ENCODE peak calls at places on chromosomes 3 and 15, in nine cellular contexts. One of them, this sample, is unnamed.

GRCh38 chr15:80818996-80819395 is 39.8 kb downstream of the CEMIP start:
- DNase-seq in heart right ventricle: no peak
- DNase-seq in K562: no peak
- DNase-seq in CD4-positive, alpha-beta memory T cell: no peak
- DNase-seq in lower leg skin: no peak
- DNase-seq in endothelial cell of umbilical vein: no peak
- DNase-seq in GM23338: no peak
- DNase-seq in A549: no peak
- DNase-seq in fibroblast of villous mesenchyme: no peak
- DNase-seq in this sample: no peak

GRCh38 chr3:45473841-45474240 is 85.5 kb downstream of the LARS2 start:
- DNase-seq in fibroblast of villous mesenchyme: peak; percentile 84
- DNase-seq in K562: no peak
- DNase-seq in CD4-positive, alpha-beta memory T cell: no peak
- DNase-seq in lower leg skin: no peak
- DNase-seq in endothelial cell of umbilical vein: no peak
- DNase-seq in GM23338: no peak
- DNase-seq in heart right ventricle: no peak
- DNase-seq in A549: no peak
- DNase-seq in this sample: peak; percentile 82

GRCh38 chr3:141876381-141876890 is at the start of gene ATP1B3:
- DNase-seq in endothelial cell of umbilical vein: peak; percentile 76
- DNase-seq in A549: peak; percentile 82
- DNase-seq in GM23338: peak; percentile 81
- DNase-seq in lower leg skin: no peak
- DNase-seq in fibroblast of villous mesenchyme: peak; percentile 79
- DNase-seq in CD4-positive, alpha-beta memory T cell: peak; percentile 85
- DNase-seq in heart right ventricle: peak; percentile 89
- DNase-seq in K562: peak; percentile 90
- DNase-seq in this sample: peak; percentile 74

GRCh38 chr15:69807752-69808151 is 290.0 kb downstream of the TLE3 start:
- DNase-seq in A549: peak; percentile 22
- DNase-seq in K562: no peak
- DNase-seq in GM23338: no peak
- DNase-seq in heart right ventricle: peak; percentile 26
- DNase-seq in endothelial cell of umbilical vein: no peak
- DNase-seq in CD4-positive, alpha-beta memory T cell: no peak
- DNase-seq in lower leg skin: peak; percentile 56
- DNase-seq in fibroblast of villous mesenchyme: peak; percentile 67
- DNase-seq in this sample: no peak

GRCh38 chr3:13055634-13056033 is 17.6 kb downstream of the IQSEC1 start:
- DNase-seq in A549: no peak
- DNase-seq in CD4-positive, alpha-beta memory T cell: no peak
- DNase-seq in lower leg skin: no peak
- DNase-seq in GM23338: no peak
- DNase-seq in heart right ventricle: no peak
- DNase-seq in K562: no peak
- DNase-seq in endothelial cell of umbilical vein: no peak
- DNase-seq in fibroblast of villous mesenchyme: no peak
- DNase-seq in this sample: no peak

GRCh38 chr3:115819785-115820384 is 196.6 kb downstream of the GAP43 start:
- DNase-seq in CD4-positive, alpha-beta memory T cell: peak; percentile 64
- DNase-seq in lower leg skin: peak; percentile 75
- DNase-seq in K562: peak; percentile 71
- DNase-seq in fibroblast of villous mesenchyme: peak; percentile 82
- DNase-seq in endothelial cell of umbilical vein: peak; percentile 87
- DNase-seq in GM23338: peak; percentile 89
- DNase-seq in A549: peak; percentile 82
- DNase-seq in heart right ventricle: no peak
- DNase-seq in this sample: peak; percentile 95

GRCh38 chr15:61112231-61112630 is 116.9 kb downstream of the RORA start:
- DNase-seq in CD4-positive, alpha-beta memory T cell: no peak
- DNase-seq in heart right ventricle: no peak
- DNase-seq in endothelial cell of umbilical vein: no peak
- DNase-seq in GM23338: peak; percentile 73
- DNase-seq in lower leg skin: no peak
- DNase-seq in K562: no peak
- DNase-seq in A549: no peak
- DNase-seq in fibroblast of villous mesenchyme: no peak
- DNase-seq in this sample: no peak

GRCh38 chr3:127735767-127736693 is 63.3 kb downstream of the ABTB1 start:
- DNase-seq in GM23338: no peak
- DNase-seq in K562: no peak
- DNase-seq in A549: peak; percentile 24
- DNase-seq in CD4-positive, alpha-beta memory T cell: no peak
- DNase-seq in heart right ventricle: no peak
- DNase-seq in fibroblast of villous mesenchyme: peak; percentile 83
- DNase-seq in endothelial cell of umbilical vein: peak; percentile 59
- DNase-seq in lower leg skin: peak; percentile 47
- DNase-seq in this sample: peak; percentile 82

GRCh38 chr3:60017631-60018030 is 967.8 kb upstream of the CFAP20DC start:
- DNase-seq in A549: no peak
- DNase-seq in lower leg skin: no peak
- DNase-seq in K562: no peak
- DNase-seq in fibroblast of villous mesenchyme: no peak
- DNase-seq in GM23338: no peak
- DNase-seq in heart right ventricle: no peak
- DNase-seq in CD4-positive, alpha-beta memory T cell: peak; percentile 67
- DNase-seq in endothelial cell of umbilical vein: no peak
- DNase-seq in this sample: no peak

GRCh38 chr15:62920569-62921502 is 121.7 kb upstream of the TPM1 start:
- DNase-seq in GM23338: no peak
- DNase-seq in K562: no peak
- DNase-seq in heart right ventricle: peak; percentile 31
- DNase-seq in endothelial cell of umbilical vein: no peak
- DNase-seq in lower leg skin: peak; percentile 80
- DNase-seq in CD4-positive, alpha-beta memory T cell: no peak
- DNase-seq in A549: no peak
- DNase-seq in fibroblast of villous mesenchyme: peak; percentile 94
- DNase-seq in this sample: peak; percentile 85

GRCh38 chr3:14244521-14244920 is 65.9 kb downstream of the LSM3 start:
- DNase-seq in A549: no peak
- DNase-seq in endothelial cell of umbilical vein: no peak
- DNase-seq in fibroblast of villous mesenchyme: no peak
- DNase-seq in CD4-positive, alpha-beta memory T cell: no peak
- DNase-seq in lower leg skin: no peak
- DNase-seq in heart right ventricle: no peak
- DNase-seq in GM23338: no peak
- DNase-seq in K562: no peak
- DNase-seq in this sample: no peak

GRCh38 chr3:159850481-159850880 is 138.2 kb upstream of the IL12A start:
- DNase-seq in lower leg skin: no peak
- DNase-seq in CD4-positive, alpha-beta memory T cell: no peak
- DNase-seq in fibroblast of villous mesenchyme: no peak
- DNase-seq in K562: no peak
- DNase-seq in heart right ventricle: no peak
- DNase-seq in endothelial cell of umbilical vein: no peak
- DNase-seq in A549: no peak
- DNase-seq in GM23338: no peak
- DNase-seq in this sample: no peak

GRCh38 chr3:159854500-159855124 is 134.0 kb upstream of the IL12A start:
- DNase-seq in A549: peak; percentile 69
- DNase-seq in lower leg skin: no peak
- DNase-seq in CD4-positive, alpha-beta memory T cell: no peak
- DNase-seq in GM23338: no peak
- DNase-seq in endothelial cell of umbilical vein: peak; percentile 94
- DNase-seq in fibroblast of villous mesenchyme: peak; percentile 87
- DNase-seq in K562: no peak
- DNase-seq in heart right ventricle: no peak
- DNase-seq in this sample: peak; percentile 88

GRCh38 chr3:159852821-159853505 is 135.7 kb upstream of the IL12A start:
- DNase-seq in endothelial cell of umbilical vein: peak; percentile 97
- DNase-seq in fibroblast of villous mesenchyme: peak; percentile 67
- DNase-seq in CD4-positive, alpha-beta memory T cell: no peak
- DNase-seq in A549: no peak
- DNase-seq in lower leg skin: no peak
- DNase-seq in GM23338: peak; percentile 60
- DNase-seq in heart right ventricle: peak; percentile 76
- DNase-seq in K562: no peak
- DNase-seq in this sample: peak; percentile 60

GRCh38 chr3:159853506-159853864 is 135.2 kb upstream of the IL12A start:
- DNase-seq in fibroblast of villous mesenchyme: no peak
- DNase-seq in endothelial cell of umbilical vein: no peak
- DNase-seq in GM23338: no peak
- DNase-seq in K562: no peak
- DNase-seq in lower leg skin: no peak
- DNase-seq in CD4-positive, alpha-beta memory T cell: no peak
- DNase-seq in A549: no peak
- DNase-seq in heart right ventricle: no peak
- DNase-seq in this sample: no peak

GRCh38 chr3:159852256-159852655 is 136.4 kb upstream of the IL12A start:
- DNase-seq in K562: no peak
- DNase-seq in heart right ventricle: no peak
- DNase-seq in CD4-positive, alpha-beta memory T cell: no peak
- DNase-seq in fibroblast of villous mesenchyme: peak; percentile 72
- DNase-seq in GM23338: no peak
- DNase-seq in A549: no peak
- DNase-seq in endothelial cell of umbilical vein: peak; percentile 67
- DNase-seq in lower leg skin: no peak
- DNase-seq in this sample: no peak
- H3K4me3 ChIP-seq in K562: no peak overlapping the region
- H3K4me3 ChIP-seq in heart right ventricle: peak overlapping the region; percentile 45
- H3K4me3 ChIP-seq in CD4-positive, alpha-beta memory T cell: no peak overlapping the region
- H3K4me3 ChIP-seq in fibroblast of villous mesenchyme: no peak overlapping the region
- H3K4me3 ChIP-seq in GM23338: no peak overlapping the region
- H3K4me3 ChIP-seq in A549: no peak overlapping the region
- H3K4me3 ChIP-seq in endothelial cell of umbilical vein: no peak overlapping the region
- H3K4me3 ChIP-seq in lower leg skin: no peak overlapping the region
- H3K4me3 ChIP-seq in this sample: no peak overlapping the region

DNA sequence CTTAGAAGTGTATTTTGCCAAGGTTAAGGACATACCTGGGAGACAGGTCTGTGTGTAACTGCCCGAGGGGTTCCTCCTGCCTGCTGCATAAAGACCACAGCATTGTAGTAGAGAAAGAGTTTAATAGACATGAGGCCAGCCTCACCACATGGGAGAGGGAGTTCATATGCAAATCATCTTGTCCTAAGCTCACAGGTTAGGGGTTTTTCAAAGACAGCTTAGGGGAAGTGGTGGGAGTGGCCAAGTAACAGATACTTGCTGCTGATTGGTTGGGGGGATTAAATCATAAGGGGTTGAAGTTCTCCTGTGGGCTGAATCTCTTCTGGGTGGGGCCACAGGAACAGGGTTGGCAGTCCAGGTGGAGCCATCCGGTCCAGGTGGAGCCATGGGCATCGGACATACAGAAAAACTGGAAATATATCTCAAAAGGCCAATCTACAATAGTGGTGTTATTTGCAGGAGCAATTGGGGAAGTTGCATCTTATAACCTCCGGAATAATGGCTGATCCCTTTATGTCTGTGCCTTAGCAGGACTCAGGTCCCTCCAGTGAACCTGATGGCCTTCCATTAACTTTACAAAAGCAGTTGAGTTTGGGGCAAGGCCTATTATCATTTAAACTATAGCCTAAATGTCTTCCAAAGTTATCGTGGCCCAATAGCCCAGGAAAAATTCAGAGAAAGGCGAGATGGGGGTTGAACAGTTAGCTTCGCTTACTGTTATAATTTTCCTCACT is 86.0 kb upstream of the MFGE8 start:
- DNase-seq in endothelial cell of umbilical vein: no peak
- DNase-seq in CD4-positive, alpha-beta memory T cell: no peak
- DNase-seq in A549: no peak
- DNase-seq in heart right ventricle: no peak
- DNase-seq in GM23338: peak; percentile 98
- DNase-seq in lower leg skin: no peak
- DNase-seq in fibroblast of villous mesenchyme: no peak
- DNase-seq in K562: peak; percentile 48
- DNase-seq in this sample: no peak
- H3K4me3 ChIP-seq in endothelial cell of umbilical vein: no peak overlapping the region
- H3K4me3 ChIP-seq in CD4-positive, alpha-beta memory T cell: no peak overlapping the region
- H3K4me3 ChIP-seq in A549: no peak overlapping the region
- H3K4me3 ChIP-seq in heart right ventricle: no peak overlapping the region
- H3K4me3 ChIP-seq in GM23338: peak overlapping the region; percentile 5
- H3K4me3 ChIP-seq in lower leg skin: no peak overlapping the region
- H3K4me3 ChIP-seq in fibroblast of villous mesenchyme: no peak overlapping the region
- H3K4me3 ChIP-seq in K562: no peak overlapping the region
- H3K4me3 ChIP-seq in this sample: no peak overlapping the region

DNA sequence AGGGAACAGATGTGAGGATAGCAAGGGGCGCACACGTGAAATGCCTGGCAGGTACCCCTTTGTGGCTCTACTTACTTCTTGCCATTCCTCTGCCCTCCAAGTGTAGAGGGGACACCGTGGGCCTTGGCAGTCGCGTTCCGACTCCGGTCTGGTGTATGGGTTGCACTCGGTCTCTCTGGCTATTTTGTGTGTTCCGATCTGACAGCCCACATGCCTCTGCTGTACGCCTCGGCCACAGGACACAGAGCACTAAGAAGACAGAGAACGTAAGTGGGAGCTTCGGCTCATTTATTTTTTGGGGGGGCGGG is 126.3 kb downstream of the ADAMTS9 start:
- DNase-seq in endothelial cell of umbilical vein: peak; percentile 17
- DNase-seq in lower leg skin: no peak
- DNase-seq in heart right ventricle: no peak
- DNase-seq in K562: no peak
- DNase-seq in fibroblast of villous mesenchyme: no peak
- DNase-seq in CD4-positive, alpha-beta memory T cell: no peak
- DNase-seq in GM23338: no peak
- DNase-seq in A549: no peak
- DNase-seq in this sample: no peak
- H3K4me3 ChIP-seq in endothelial cell of umbilical vein: no peak overlapping the region
- H3K4me3 ChIP-seq in lower leg skin: no peak overlapping the region
- H3K4me3 ChIP-seq in heart right ventricle: peak overlapping the region; percentile 28
- H3K4me3 ChIP-seq in K562: no peak overlapping the region
- H3K4me3 ChIP-seq in fibroblast of villous mesenchyme: peak overlapping the region; percentile 7
- H3K4me3 ChIP-seq in CD4-positive, alpha-beta memory T cell: no peak overlapping the region
- H3K4me3 ChIP-seq in GM23338: no peak overlapping the region
- H3K4me3 ChIP-seq in A549: no peak overlapping the region
- H3K4me3 ChIP-seq in this sample: no peak overlapping the region

DNA sequence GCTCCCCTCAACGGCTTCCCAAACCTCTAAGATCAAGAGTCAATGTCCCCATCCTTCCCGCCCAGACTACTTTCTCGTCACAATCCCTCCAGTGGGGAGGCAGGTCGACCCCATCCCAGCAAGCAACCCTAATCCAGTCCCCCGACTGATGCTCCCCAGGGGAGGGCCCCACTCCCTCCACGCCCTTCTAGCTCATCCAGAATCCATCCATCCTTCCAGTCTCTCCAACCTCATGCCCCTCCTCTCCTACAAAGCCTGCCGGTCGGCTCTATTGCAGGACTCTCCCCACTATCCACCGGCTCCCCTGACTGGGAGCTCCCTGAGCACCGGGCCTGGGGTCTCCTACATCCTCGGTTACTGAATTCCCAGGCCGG is 1.3 kb downstream of the ADAMTS7 start:
- DNase-seq in endothelial cell of umbilical vein: no peak
- DNase-seq in heart right ventricle: no peak
- DNase-seq in GM23338: no peak
- DNase-seq in A549: no peak
- DNase-seq in fibroblast of villous mesenchyme: no peak
- DNase-seq in CD4-positive, alpha-beta memory T cell: no peak
- DNase-seq in K562: no peak
- DNase-seq in lower leg skin: no peak
- DNase-seq in this sample: no peak
- H3K4me3 ChIP-seq in endothelial cell of umbilical vein: peak overlapping the region; percentile 94
- H3K4me3 ChIP-seq in heart right ventricle: peak overlapping the region; percentile 84
- H3K4me3 ChIP-seq in GM23338: peak overlapping the region; percentile 93
- H3K4me3 ChIP-seq in A549: peak overlapping the region; percentile 74
- H3K4me3 ChIP-seq in fibroblast of villous mesenchyme: peak overlapping the region; percentile 71
- H3K4me3 ChIP-seq in CD4-positive, alpha-beta memory T cell: no peak overlapping the region
- H3K4me3 ChIP-seq in K562: no peak overlapping the region
- H3K4me3 ChIP-seq in lower leg skin: peak overlapping the region; percentile 26
- H3K4me3 ChIP-seq in this sample: peak overlapping the region; percentile 70

GRCh38 chr15:91967935-91968605 is 114.6 kb downstream of the SLCO3A1 start:
- DNase-seq in endothelial cell of umbilical vein: no peak
- DNase-seq in fibroblast of villous mesenchyme: no peak
- DNase-seq in A549: no peak
- DNase-seq in GM23338: no peak
- DNase-seq in CD4-positive, alpha-beta memory T cell: no peak
- DNase-seq in lower leg skin: no peak
- DNase-seq in heart right ventricle: no peak
- DNase-seq in K562: no peak
- DNase-seq in this sample: peak; percentile 33
- H3K4me3 ChIP-seq in endothelial cell of umbilical vein: no peak overlapping the region
- H3K4me3 ChIP-seq in fibroblast of villous mesenchyme: no peak overlapping the region
- H3K4me3 ChIP-seq in A549: no peak overlapping the region
- H3K4me3 ChIP-seq in GM23338: no peak overlapping the region
- H3K4me3 ChIP-seq in CD4-positive, alpha-beta memory T cell: no peak overlapping the region
- H3K4me3 ChIP-seq in lower leg skin: no peak overlapping the region
- H3K4me3 ChIP-seq in heart right ventricle: no peak overlapping the region
- H3K4me3 ChIP-seq in K562: no peak overlapping the region
- H3K4me3 ChIP-seq in this sample: no peak overlapping the region